ENCODE peak calls at places on chromosomes 4 and X, in eight cellular contexts. X is NAMALWA, L is fibroblast of gingiva, K is astrocyte of the spinal cord, A is RCC 7860, N is Calu3, C is WTC11, Z is AG09309. F is an unnamed sample.

GRCh38 chr4:98290511-98290910 is 29.3 kb downstream of the RAP1GDS1 start:
- DNase-seq in X (peak; percentile 37), A (no peak), Z (peak; percentile 73), K (peak; percentile 68), C (no peak), L (peak; percentile 70), N (no peak), F (no peak)

GRCh38 chr4:85257817-85258216 is 217.1 kb upstream of the ARHGAP24 start:
- DNase-seq in C (no peak), A (no peak), Z (no peak), K (no peak), X (no peak), N (no peak), L (no peak), F (no peak)

GRCh38 chr4:104899863-104900262 is 246.8 kb upstream of the TET2 start:
- DNase-seq in N (no peak), K (no peak), A (no peak), X (no peak), Z (no peak), L (no peak), C (no peak), F (no peak)

GRCh38 chr4:15901996-15902395 is 36.5 kb downstream of the FGFBP1 start:
- DNase-seq in A (no peak), K (no peak), X (no peak), L (no peak), C (no peak), Z (no peak), N (no peak), F (no peak)

GRCh38 chr4:104017213-104017612 is 297.4 kb upstream of the TACR3 start:
- DNase-seq in K (no peak), Z (no peak), X (no peak), A (no peak), C (no peak), L (no peak), N (no peak), F (no peak)

GRCh38 chr4:93852680-93853079 is 24.1 kb downstream of the ATOH1 start:
- DNase-seq in N (no peak), A (no peak), C (no peak), K (no peak), Z (no peak), L (no peak), X (no peak), F (no peak)

GRCh38 chrX:83759872-83760271 is 101.1 kb upstream of the CYLC1 start:
- DNase-seq in Z (no peak), K (no peak), A (no peak), N (peak; percentile 0), L (no peak), X (peak; percentile 45), C (no peak), F (no peak)

GRCh38 chrX:103919336-103919682 is 43.1 kb upstream of the TMSB15B start:
- DNase-seq in X (peak; percentile 73), L (peak; percentile 34), K (peak; percentile 56), C (no peak), N (peak; percentile 15), A (peak; percentile 26), Z (no peak), F (no peak)

GRCh38 chrX:107849747-107850478 is 24.2 kb downstream of the MID2 start:
- DNase-seq in C (peak; percentile 23), N (no peak), Z (no peak), X (no peak), L (no peak), K (no peak), A (no peak), F (no peak)

GRCh38 chrX:67717571-67717970 is 173.8 kb downstream of the AR start:
- DNase-seq in C (no peak), A (no peak), N (no peak), K (no peak), L (no peak), X (no peak), Z (no peak), F (no peak)

GRCh38 chr4:950136-951020 is 18.1 kb downstream of the TMEM175 start:
- DNase-seq in A (no peak), L (no peak), C (no peak), Z (no peak), K (no peak), X (no peak), N (no peak), F (no peak)

GRCh38 chr4:99180367-99181169 is 36.5 kb upstream of the ADH4 start:
- DNase-seq in C (no peak), L (peak; percentile 70), X (no peak), Z (peak; percentile 44), A (peak; percentile 13), N (no peak), K (peak; percentile 47), F (no peak)

GRCh38 chrX:71111141-71111843 is at the start of gene IL2RG:
- DNase-seq in L (no peak), K (no peak), C (no peak), A (no peak), N (no peak), Z (no peak), X (peak; percentile 86), F (peak; percentile 6)

GRCh38 chrX:143472334-143472938 is 44.8 kb downstream of the SPANXN3 start:
- DNase-seq in K (no peak), L (no peak), X (no peak), N (no peak), C (no peak), Z (no peak), A (peak; percentile 77), F (no peak)

GRCh38 chr4:3869661-3870566 is 103.7 kb downstream of the ADRA2C start:
- DNase-seq in K (no peak), L (no peak), A (no peak), C (peak; percentile 10), X (no peak), N (no peak), Z (no peak), F (no peak)

GRCh38 chrX:153926863-153927685 is 1.0 kb upstream of the ARHGAP4 start:
- DNase-seq in Z (no peak), C (no peak), N (no peak), K (no peak), X (peak; percentile 92), A (peak; percentile 10), L (peak; percentile 24), F (peak; percentile 31)